ENCODE peak calls at places on chromosomes 16 and 17, in six cellular contexts. U, Q, Y, X, V and W are unnamed samples.
A peak's percentile ranks its signal among the peaks of the same experiment; 100 is the strongest.

GRCh38 chr16:2339521-2340484 is 725 bp downstream of the ABCA3 start:
- DNase-seq in U (peak; percentile 26), Q (peak; percentile 57), Y (no peak), X (peak; percentile 72), V (peak; percentile 31), W (no peak)

GRCh38 chr16:12501727-12502457 is 301.8 kb downstream of the CPPED1 start:
- DNase-seq in U (no peak), Q (no peak), Y (no peak), X (no peak), V (no peak), W (no peak)

GRCh38 chr17:20059728-20060188 is 50.6 kb downstream of the SPECC1 start:
- DNase-seq in U (peak; percentile 58), Q (peak; percentile 37), Y (no peak), X (no peak), V (no peak), W (no peak)

GRCh38 chr17:79518330-79519151 is 92.3 kb downstream of the RBFOX3 start:
- DNase-seq in U (no peak), Q (no peak), Y (no peak), X (no peak), V (no peak), W (no peak)

GRCh38 chr17:76382803-76383644 is 1.4 kb upstream of the SPHK1 start:
- DNase-seq in U (peak; percentile 41), Q (peak; percentile 86), Y (no peak), X (peak; percentile 64), V (no peak), W (peak; percentile 71)

GRCh38 chr17:73350864-73351263 is 39.1 kb upstream of the CDC42EP4 start:
- DNase-seq in U (no peak), Q (no peak), Y (no peak), X (no peak), V (no peak), W (no peak)

GRCh38 chr17:9284884-9285283 is 263.6 kb downstream of the NTN1 start:
- DNase-seq in U (no peak), Q (no peak), Y (no peak), X (peak; percentile 64), V (no peak), W (no peak)

GRCh38 chr16:70573451-70574121 is 50.0 kb downstream of the SF3B3 start:
- DNase-seq in U (peak; percentile 51), Q (no peak), Y (peak; percentile 83), X (no peak), V (no peak), W (no peak)

GRCh38 chr17:45098081-45098868 is 34.0 kb downstream of the PLCD3 start:
- DNase-seq in U (no peak), Q (no peak), Y (no peak), X (no peak), V (no peak), W (no peak)

GRCh38 chr17:73323622-73324455 is 12.0 kb upstream of the CDC42EP4 start:
- DNase-seq in U (no peak), Q (peak; percentile 82), Y (no peak), X (peak; percentile 64), V (no peak), W (no peak)

GRCh38 chr16:27446721-27447120 is 44.7 kb downstream of the IL21R start:
- DNase-seq in U (no peak), Q (no peak), Y (no peak), X (no peak), V (no peak), W (no peak)

GRCh38 chr17:7883781-7884386 is 4.7 kb upstream of the CHD3 start:
- DNase-seq in U (peak; percentile 21), Q (no peak), Y (no peak), X (no peak), V (no peak), W (no peak)

GRCh38 chr16:54193656-54194007 is 93.0 kb downstream of the IRX3 start:
- DNase-seq in U (peak; percentile 69), Q (peak; percentile 82), Y (peak; percentile 49), X (peak; percentile 82), V (peak; percentile 28), W (peak; percentile 66)

GRCh38 chr16:28572659-28573510 is 19.2 kb downstream of the SGF29 start:
- DNase-seq in U (no peak), Q (no peak), Y (no peak), X (peak; percentile 46), V (no peak), W (no peak)

GRCh38 chr16:89216315-89217137 is 977 bp upstream of the ZNF778 start:
- DNase-seq in U (peak; percentile 69), Q (peak; percentile 73), Y (peak; percentile 54), X (peak; percentile 76), V (peak; percentile 43), W (peak; percentile 71)

GRCh38 chr16:82152192-82152591 is 17.8 kb downstream of the MPHOSPH6 start:
- DNase-seq in U (no peak), Q (no peak), Y (no peak), X (no peak), V (no peak), W (no peak)

GRCh38 chr17:309361-309888 is 43.2 kb downstream of the RPH3AL start:
- DNase-seq in U (peak; percentile 11), Q (peak; percentile 62), Y (no peak), X (peak; percentile 10), V (peak; percentile 43), W (no peak)

GRCh38 chr16:13120557-13120956 is 219.2 kb downstream of the SHISA9 start:
- DNase-seq in U (no peak), Q (no peak), Y (no peak), X (no peak), V (no peak), W (no peak)

GRCh38 chr17:50218771-50219315 is 17.4 kb upstream of the COL1A1 start:
- DNase-seq in U (peak; percentile 90), Q (peak; percentile 95), Y (peak; percentile 84), X (no peak), V (no peak), W (no peak)

GRCh38 chr17:77323413-77324171 is 182.8 kb downstream of the SEC14L1 start:
- DNase-seq in U (no peak), Q (peak; percentile 84), Y (no peak), X (peak; percentile 78), V (no peak), W (peak; percentile 29)

GRCh38 chr16:85413713-85414663 is 199.1 kb upstream of the GSE1 start:
- DNase-seq in U (no peak), Q (no peak), Y (no peak), X (peak; percentile 4), V (no peak), W (peak; percentile 11)

GRCh38 chr16:4183258-4184037 is 58.4 kb downstream of the SRL start:
- DNase-seq in U (peak; percentile 89), Q (peak; percentile 96), Y (peak; percentile 92), X (peak; percentile 94), V (peak; percentile 93), W (peak; percentile 88)

GRCh38 chr17:39674702-39675389 is 6.6 kb downstream of the PNMT start:
- DNase-seq in U (no peak), Q (peak; percentile 60), Y (no peak), X (peak; percentile 75), V (no peak), W (no peak)

GRCh38 chr17:60305141-60305540 is 86.8 kb downstream of the USP32 start:
- DNase-seq in U (peak; percentile 32), Q (no peak), Y (no peak), X (no peak), V (peak; percentile 50), W (peak; percentile 66)

GRCh38 chr17:15418781-15419180 is 48.6 kb downstream of the CDRT4 start:
- DNase-seq in U (no peak), Q (no peak), Y (no peak), X (no peak), V (no peak), W (no peak)